ENCODE peak calls at places on chromosomes 6 and 20, in nine cellular contexts. One of them, this sample, is unnamed. For H3K4me1, the result is how much of the 10 kb centered on the place peaks cover.

GRCh38 chr6:37058084-37058586 is 52.7 kb downstream of the FGD2 start:
- DNase-seq in heart right ventricle: no peak
- DNase-seq in H9: no peak
- DNase-seq in CD8-positive, alpha-beta T cell: no peak
- DNase-seq in hepatocyte: no peak
- DNase-seq in left ventricle myocardium inferior: no peak
- DNase-seq in BE2C: no peak
- DNase-seq in body of pancreas: no peak
- DNase-seq in breast epithelium: no peak
- DNase-seq in this sample: no peak

GRCh38 chr6:27541212-27541931 is 68.5 kb upstream of the ZNF184 start:
- DNase-seq in heart right ventricle: no peak
- DNase-seq in H9: peak
- DNase-seq in CD8-positive, alpha-beta T cell: no peak
- DNase-seq in hepatocyte: no peak
- DNase-seq in left ventricle myocardium inferior: no peak
- DNase-seq in BE2C: peak
- DNase-seq in body of pancreas: no peak
- DNase-seq in breast epithelium: no peak
- DNase-seq in this sample: no peak

GRCh38 chr6:33112148-33112547 is 36.4 kb downstream of the HLA-DPB1 start:
- DNase-seq in heart right ventricle: peak
- DNase-seq in H9: no peak
- DNase-seq in CD8-positive, alpha-beta T cell: peak
- DNase-seq in hepatocyte: peak
- DNase-seq in left ventricle myocardium inferior: no peak
- DNase-seq in BE2C: no peak
- DNase-seq in body of pancreas: no peak
- DNase-seq in breast epithelium: no peak
- DNase-seq in this sample: no peak

GRCh38 chr6:136547336-136547735 is 2.9 kb downstream of the MAP7 start:
- DNase-seq in heart right ventricle: no peak
- DNase-seq in H9: no peak
- DNase-seq in CD8-positive, alpha-beta T cell: no peak
- DNase-seq in hepatocyte: peak
- DNase-seq in left ventricle myocardium inferior: no peak
- DNase-seq in BE2C: no peak
- DNase-seq in body of pancreas: no peak
- DNase-seq in breast epithelium: no peak
- DNase-seq in this sample: no peak

GRCh38 chr20:3901028-3901746 is 12.0 kb downstream of the PANK2 start:
- DNase-seq in heart right ventricle: no peak
- DNase-seq in H9: no peak
- DNase-seq in CD8-positive, alpha-beta T cell: no peak
- DNase-seq in hepatocyte: no peak
- DNase-seq in left ventricle myocardium inferior: no peak
- DNase-seq in BE2C: no peak
- DNase-seq in body of pancreas: no peak
- DNase-seq in breast epithelium: no peak
- DNase-seq in this sample: no peak

GRCh38 chr6:106113256-106113954 is 27.3 kb downstream of the PRDM1 start:
- DNase-seq in heart right ventricle: no peak
- DNase-seq in H9: no peak
- DNase-seq in CD8-positive, alpha-beta T cell: no peak
- DNase-seq in hepatocyte: no peak
- DNase-seq in left ventricle myocardium inferior: no peak
- DNase-seq in BE2C: no peak
- DNase-seq in body of pancreas: no peak
- DNase-seq in breast epithelium: no peak
- DNase-seq in this sample: no peak

GRCh38 chr6:156617376-156617775 is 159.8 kb upstream of the ARID1B start:
- DNase-seq in heart right ventricle: no peak
- DNase-seq in H9: no peak
- DNase-seq in CD8-positive, alpha-beta T cell: no peak
- DNase-seq in hepatocyte: peak
- DNase-seq in left ventricle myocardium inferior: no peak
- DNase-seq in BE2C: peak
- DNase-seq in body of pancreas: peak
- DNase-seq in breast epithelium: no peak
- DNase-seq in this sample: no peak

GRCh38 chr6:152338335-152339125 is 298.6 kb downstream of the SYNE1 start:
- DNase-seq in heart right ventricle: peak
- DNase-seq in H9: peak
- DNase-seq in CD8-positive, alpha-beta T cell: peak
- DNase-seq in hepatocyte: peak
- DNase-seq in left ventricle myocardium inferior: peak
- DNase-seq in BE2C: peak
- DNase-seq in body of pancreas: peak
- DNase-seq in breast epithelium: no peak
- DNase-seq in this sample: no peak

GRCh38 chr20:38161412-38161774 is 3.7 kb downstream of the TGM2 start:
- DNase-seq in heart right ventricle: no peak
- DNase-seq in H9: no peak
- DNase-seq in CD8-positive, alpha-beta T cell: no peak
- DNase-seq in hepatocyte: no peak
- DNase-seq in left ventricle myocardium inferior: no peak
- DNase-seq in BE2C: no peak
- DNase-seq in body of pancreas: no peak
- DNase-seq in breast epithelium: no peak
- DNase-seq in this sample: peak
- H3K4me1 ChIP-seq in heart right ventricle: half or more
- H3K4me1 ChIP-seq in H9: under half
- H3K4me1 ChIP-seq in CD8-positive, alpha-beta T cell: under half
- H3K4me1 ChIP-seq in hepatocyte: under half
- H3K4me1 ChIP-seq in left ventricle myocardium inferior: half or more
- H3K4me1 ChIP-seq in BE2C: under half
- H3K4me1 ChIP-seq in body of pancreas: under half
- H3K4me1 ChIP-seq in breast epithelium: under half
- H3K4me1 ChIP-seq in this sample: under half

DNA sequence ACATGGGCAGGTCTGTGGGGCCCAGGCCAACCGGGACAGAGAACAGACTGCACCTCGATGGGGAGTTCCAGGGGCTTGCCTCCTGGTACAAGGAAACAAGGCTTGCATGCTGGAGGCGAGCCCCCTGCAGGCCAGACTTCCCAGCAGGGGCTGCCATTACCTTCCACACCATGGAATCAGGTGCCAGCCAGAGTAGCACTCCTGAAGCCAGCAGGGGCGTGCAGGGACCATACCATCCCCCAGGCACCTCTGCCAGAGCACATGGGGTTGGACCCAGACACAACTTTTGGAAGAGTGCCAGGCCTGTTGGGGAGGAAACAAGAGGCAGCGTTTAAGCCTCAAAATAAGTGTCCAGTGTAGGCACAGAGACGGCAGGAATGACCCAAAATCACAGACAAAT is 6.5 kb downstream of the DDO start:
- DNase-seq in heart right ventricle: no peak
- DNase-seq in H9: peak
- DNase-seq in CD8-positive, alpha-beta T cell: no peak
- DNase-seq in hepatocyte: no peak
- DNase-seq in left ventricle myocardium inferior: no peak
- DNase-seq in BE2C: peak
- DNase-seq in body of pancreas: no peak
- DNase-seq in breast epithelium: no peak
- DNase-seq in this sample: no peak
- TF ChIP-seq CTCF in heart right ventricle: no peak
- TF ChIP-seq CTCF in H9: peak
- TF ChIP-seq CTCF in CD8-positive, alpha-beta T cell: no peak
- TF ChIP-seq CTCF in hepatocyte: no peak
- TF ChIP-seq CTCF in left ventricle myocardium inferior: peak
- TF ChIP-seq CTCF in BE2C: peak
- TF ChIP-seq CTCF in body of pancreas: no peak
- TF ChIP-seq CTCF in breast epithelium: no peak
- TF ChIP-seq CTCF in this sample: no peak

GRCh38 chr6:43125119-43125518 is 46.0 kb upstream of the SRF start:
- DNase-seq in heart right ventricle: no peak
- DNase-seq in H9: no peak
- DNase-seq in CD8-positive, alpha-beta T cell: no peak
- DNase-seq in hepatocyte: peak
- DNase-seq in left ventricle myocardium inferior: no peak
- DNase-seq in BE2C: peak
- DNase-seq in body of pancreas: no peak
- DNase-seq in breast epithelium: no peak
- DNase-seq in this sample: no peak

GRCh38 chr6:43123691-43124314 is 47.3 kb upstream of the SRF start:
- DNase-seq in heart right ventricle: no peak
- DNase-seq in H9: no peak
- DNase-seq in CD8-positive, alpha-beta T cell: no peak
- DNase-seq in hepatocyte: no peak
- DNase-seq in left ventricle myocardium inferior: no peak
- DNase-seq in BE2C: peak
- DNase-seq in body of pancreas: no peak
- DNase-seq in breast epithelium: no peak
- DNase-seq in this sample: no peak

GRCh38 chr6:43124481-43124880 is 46.6 kb upstream of the SRF start:
- DNase-seq in heart right ventricle: no peak
- DNase-seq in H9: no peak
- DNase-seq in CD8-positive, alpha-beta T cell: no peak
- DNase-seq in hepatocyte: no peak
- DNase-seq in left ventricle myocardium inferior: no peak
- DNase-seq in BE2C: no peak
- DNase-seq in body of pancreas: no peak
- DNase-seq in breast epithelium: no peak
- DNase-seq in this sample: no peak

GRCh38 chr6:43127180-43127579 is 43.9 kb upstream of the SRF start:
- DNase-seq in heart right ventricle: no peak
- DNase-seq in H9: no peak
- DNase-seq in CD8-positive, alpha-beta T cell: no peak
- DNase-seq in hepatocyte: no peak
- DNase-seq in left ventricle myocardium inferior: no peak
- DNase-seq in BE2C: no peak
- DNase-seq in body of pancreas: peak
- DNase-seq in breast epithelium: no peak
- DNase-seq in this sample: no peak

GRCh38 chr6:43125555-43125954 is 45.5 kb upstream of the SRF start:
- DNase-seq in heart right ventricle: no peak
- DNase-seq in H9: no peak
- DNase-seq in CD8-positive, alpha-beta T cell: no peak
- DNase-seq in hepatocyte: no peak
- DNase-seq in left ventricle myocardium inferior: no peak
- DNase-seq in BE2C: no peak
- DNase-seq in body of pancreas: no peak
- DNase-seq in breast epithelium: no peak
- DNase-seq in this sample: no peak
- H3K4me1 ChIP-seq in heart right ventricle: under half
- H3K4me1 ChIP-seq in H9: under half
- H3K4me1 ChIP-seq in CD8-positive, alpha-beta T cell: under half
- H3K4me1 ChIP-seq in hepatocyte: half or more
- H3K4me1 ChIP-seq in left ventricle myocardium inferior: under half
- H3K4me1 ChIP-seq in BE2C: under half
- H3K4me1 ChIP-seq in body of pancreas: under half
- H3K4me1 ChIP-seq in breast epithelium: under half
- H3K4me1 ChIP-seq in this sample: under half

GRCh38 chr6:170572704-170573466 is 11.6 kb downstream of the PDCD2 start:
- DNase-seq in heart right ventricle: no peak
- DNase-seq in H9: no peak
- DNase-seq in CD8-positive, alpha-beta T cell: no peak
- DNase-seq in hepatocyte: no peak
- DNase-seq in left ventricle myocardium inferior: no peak
- DNase-seq in BE2C: no peak
- DNase-seq in body of pancreas: no peak
- DNase-seq in breast epithelium: no peak
- DNase-seq in this sample: no peak

GRCh38 chr6:170578909-170579308 is 5.5 kb downstream of the PDCD2 start:
- DNase-seq in heart right ventricle: no peak
- DNase-seq in H9: no peak
- DNase-seq in CD8-positive, alpha-beta T cell: no peak
- DNase-seq in hepatocyte: no peak
- DNase-seq in left ventricle myocardium inferior: no peak
- DNase-seq in BE2C: no peak
- DNase-seq in body of pancreas: no peak
- DNase-seq in breast epithelium: no peak
- DNase-seq in this sample: no peak

DNA sequence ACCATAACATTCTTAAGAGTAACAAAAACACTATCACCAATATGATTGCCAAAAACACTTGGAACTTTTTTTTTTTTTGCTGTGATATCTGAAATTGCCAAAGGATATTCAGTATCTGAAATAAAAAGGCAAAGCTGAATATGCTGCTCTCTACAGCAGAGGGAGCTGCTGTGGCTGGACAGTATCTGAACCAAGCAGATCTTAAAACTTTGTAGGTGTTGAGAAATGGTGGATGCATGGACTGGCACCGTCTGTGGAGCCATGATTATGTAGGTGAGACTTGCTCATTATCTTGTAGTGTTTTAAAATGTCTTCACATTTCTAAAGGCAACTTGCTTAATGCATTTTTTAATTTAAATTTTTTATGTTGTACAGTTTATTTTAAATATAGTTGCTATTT is 9.2 kb downstream of the PDCD2 start:
- DNase-seq in heart right ventricle: no peak
- DNase-seq in H9: no peak
- DNase-seq in CD8-positive, alpha-beta T cell: no peak
- DNase-seq in hepatocyte: peak
- DNase-seq in left ventricle myocardium inferior: no peak
- DNase-seq in BE2C: no peak
- DNase-seq in body of pancreas: no peak
- DNase-seq in breast epithelium: no peak
- DNase-seq in this sample: no peak
- TF ChIP-seq CTCF in heart right ventricle: no peak
- TF ChIP-seq CTCF in H9: peak
- TF ChIP-seq CTCF in CD8-positive, alpha-beta T cell: no peak
- TF ChIP-seq CTCF in hepatocyte: peak
- TF ChIP-seq CTCF in left ventricle myocardium inferior: peak
- TF ChIP-seq CTCF in BE2C: peak
- TF ChIP-seq CTCF in body of pancreas: no peak
- TF ChIP-seq CTCF in breast epithelium: peak
- TF ChIP-seq CTCF in this sample: peak